ENCODE peak calls at places on chromosomes 13 and 19, in six cellular contexts. E is adrenal gland, N is left ventricle myocardium inferior, W is gastrocnemius medialis, V is PC-9, F is neuronal stem cell. C is an unnamed sample.

GRCh38 chr13:93244141-93244917 is 17.7 kb downstream of the GPC6 start:
- DNase-seq in N (no peak), E (peak; percentile 28), W (no peak), F (no peak), V (peak; percentile 39), C (peak; percentile 20)

GRCh38 chr13:92838786-92839185 is 387.8 kb upstream of the GPC6 start:
- DNase-seq in W (no peak), N (no peak), E (no peak), V (no peak), F (no peak), C (no peak)

GRCh38 chr13:46342538-46342937 is 44.5 kb downstream of the RUBCNL start:
- DNase-seq in V (no peak), F (no peak), W (no peak), E (no peak), N (no peak), C (no peak)

GRCh38 chr19:13526552-13526951 is 20.3 kb upstream of the CACNA1A start:
- DNase-seq in F (no peak), E (no peak), N (no peak), W (no peak), V (no peak), C (no peak)

GRCh38 chr19:12156254-12157058 is at the start of gene ZNF625:
- DNase-seq in N (peak; percentile 91), E (peak; percentile 95), V (peak; percentile 71), F (peak; percentile 86), W (peak; percentile 57), C (peak; percentile 95)

GRCh38 chr13:100098445-100099116 is 9.7 kb downstream of the PCCA start:
- DNase-seq in F (no peak), N (no peak), V (no peak), W (no peak), E (no peak), C (no peak)

GRCh38 chr19:22945560-22945959 is 57.4 kb downstream of the ZNF728 start:
- DNase-seq in E (no peak), V (no peak), F (peak; percentile 5), W (no peak), N (no peak), C (no peak)

GRCh38 chr19:16259385-16260159 is 61.9 kb downstream of the AP1M1 start:
- DNase-seq in F (no peak), V (no peak), W (no peak), E (no peak), N (no peak), C (no peak)

GRCh38 chr19:39409207-39409885 is 2.7 kb downstream of the ZFP36 start:
- DNase-seq in E (peak; percentile 86), F (no peak), N (peak; percentile 95), W (peak; percentile 95), V (peak; percentile 93), C (peak; percentile 95)

GRCh38 chr13:50236898-50237318 is 221.7 kb downstream of the KCNRG start:
- DNase-seq in F (no peak), N (no peak), W (no peak), E (no peak), V (no peak), C (no peak)

GRCh38 chr19:4730740-4731171 is 7.1 kb upstream of the DPP9 start:
- DNase-seq in E (no peak), N (no peak), F (no peak), V (no peak), W (no peak), C (no peak)

GRCh38 chr19:10749435-10750384 is 31.8 kb downstream of the DNM2 start:
- DNase-seq in V (peak; percentile 45), N (no peak), W (no peak), E (no peak), F (no peak), C (peak; percentile 85)

GRCh38 chr19:15161028-15161984 is 39.5 kb downstream of the NOTCH3 start:
- DNase-seq in F (no peak), W (no peak), V (no peak), E (no peak), N (no peak), C (no peak)

GRCh38 chr13:112624602-112625430 is 36.9 kb upstream of the TUBGCP3 start:
- DNase-seq in V (no peak), N (no peak), F (no peak), E (no peak), W (no peak), C (no peak)

GRCh38 chr19:41540041-41540695 is 35.8 kb upstream of the CEACAM21 start:
- DNase-seq in W (no peak), V (no peak), F (no peak), N (no peak), E (no peak), C (no peak)

GRCh38 chr13:83943530-83944279 is 61.4 kb upstream of the SLITRK1 start:
- DNase-seq in V (no peak), F (no peak), E (no peak), W (no peak), N (no peak), C (no peak)

GRCh38 chr13:98098511-98098910 is 44.4 kb upstream of the FARP1 start:
- DNase-seq in N (no peak), E (no peak), V (no peak), F (no peak), W (no peak), C (no peak)

GRCh38 chr19:40803857-40804782 is 5.1 kb downstream of the EGLN2 start:
- DNase-seq in E (no peak), F (no peak), V (no peak), N (peak; percentile 64), W (peak; percentile 48), C (peak; percentile 85)

GRCh38 chr19:49690073-49690655 is 752 bp upstream of the CPT1C start:
- DNase-seq in V (no peak), W (no peak), E (no peak), F (no peak), N (no peak), C (no peak)

GRCh38 chr13:110779046-110779445 is 65.5 kb downstream of the ING1 start:
- DNase-seq in E (no peak), W (no peak), N (no peak), V (no peak), F (no peak), C (no peak)

GRCh38 chr13:21069561-21070004 is 8.2 kb upstream of the LATS2 start:
- DNase-seq in N (peak; percentile 37), V (peak; percentile 95), W (peak; percentile 57), F (no peak), E (peak; percentile 53), C (no peak)

GRCh38 chr13:79936368-79937136 is 404.4 kb downstream of the SPRY2 start:
- DNase-seq in N (no peak), W (no peak), F (no peak), V (peak; percentile 98), E (no peak), C (peak; percentile 39)

GRCh38 chr13:106210327-106210726 is 325.1 kb downstream of the EFNB2 start:
- DNase-seq in N (no peak), E (no peak), W (no peak), F (no peak), V (no peak), C (no peak)

GRCh38 chr13:35768126-35768525 is 291.6 kb upstream of the MAB21L1 start:
- DNase-seq in E (no peak), W (no peak), F (no peak), N (no peak), V (no peak), C (no peak)

GRCh38 chr19:23771348-23771747 is 12.7 kb upstream of the ZNF681 start:
- DNase-seq in N (no peak), F (no peak), V (no peak), E (no peak), W (no peak), C (no peak)

GRCh38 chr13:77356155-77356554 is 29.3 kb upstream of the MYCBP2 start:
- DNase-seq in F (no peak), N (no peak), V (no peak), E (no peak), W (no peak), C (no peak)

GRCh38 chr13:59480398-59480797 is 683.3 kb downstream of the DIAPH3 start:
- DNase-seq in N (no peak), V (no peak), E (no peak), W (no peak), F (no peak), C (no peak)

GRCh38 chr19:46821512-46822359 is 28.9 kb downstream of the AP2S1 start:
- DNase-seq in V (no peak), E (no peak), N (peak; percentile 40), W (no peak), F (no peak), C (no peak)

GRCh38 chr13:51201886-51202285 is 20.3 kb upstream of the FAM124A start:
- DNase-seq in V (no peak), F (no peak), E (no peak), W (no peak), N (no peak), C (no peak)

GRCh38 chr19:6828698-6829633 is 56.5 kb downstream of the VAV1 start:
- DNase-seq in E (no peak), W (no peak), F (no peak), N (no peak), V (peak; percentile 83), C (peak; percentile 11)

DNA sequence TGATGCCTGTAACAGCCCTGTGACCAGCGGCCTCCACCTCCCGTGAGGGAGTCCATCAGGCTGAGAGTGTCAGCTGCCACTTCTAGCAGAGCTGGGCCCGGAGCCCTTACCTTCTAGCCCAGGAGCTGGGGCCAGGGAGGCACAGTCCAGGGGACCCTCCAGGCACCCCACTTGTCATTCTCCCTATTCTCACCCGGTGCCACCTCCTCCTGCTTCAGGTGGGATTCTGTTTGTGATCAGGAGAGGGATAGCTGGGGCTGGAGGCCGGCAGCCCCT is 4.1 kb downstream of the RASA3 start:
- DNase-seq in W (no peak), F (no peak), E (no peak), N (no peak), V (no peak), C (no peak)
- H3K4me1 ChIP-seq in W (peaks cover 70% of the 10 kb centered on the region), F (peaks cover 30% of the 10 kb centered on the region), E (peaks cover 15% of the 10 kb centered on the region), N (peaks cover 65% of the 10 kb centered on the region), V (peaks cover 16% of the 10 kb centered on the region), C (peaks cover 3% of the 10 kb centered on the region)

GRCh38 chr13:64223016-64223415 is 2807.4 kb upstream of the PCDH20 start:
- DNase-seq in V (no peak), E (no peak), N (no peak), F (no peak), W (no peak), C (no peak)
- H3K9me3 ChIP-seq in V (no peaks in the 10 kb centered on the region), E (no peaks in the 10 kb centered on the region), N (peaks cover 38% of the 10 kb centered on the region), F (no peaks in the 10 kb centered on the region), W (no peaks in the 10 kb centered on the region), C (no peaks in the 10 kb centered on the region)

DNA sequence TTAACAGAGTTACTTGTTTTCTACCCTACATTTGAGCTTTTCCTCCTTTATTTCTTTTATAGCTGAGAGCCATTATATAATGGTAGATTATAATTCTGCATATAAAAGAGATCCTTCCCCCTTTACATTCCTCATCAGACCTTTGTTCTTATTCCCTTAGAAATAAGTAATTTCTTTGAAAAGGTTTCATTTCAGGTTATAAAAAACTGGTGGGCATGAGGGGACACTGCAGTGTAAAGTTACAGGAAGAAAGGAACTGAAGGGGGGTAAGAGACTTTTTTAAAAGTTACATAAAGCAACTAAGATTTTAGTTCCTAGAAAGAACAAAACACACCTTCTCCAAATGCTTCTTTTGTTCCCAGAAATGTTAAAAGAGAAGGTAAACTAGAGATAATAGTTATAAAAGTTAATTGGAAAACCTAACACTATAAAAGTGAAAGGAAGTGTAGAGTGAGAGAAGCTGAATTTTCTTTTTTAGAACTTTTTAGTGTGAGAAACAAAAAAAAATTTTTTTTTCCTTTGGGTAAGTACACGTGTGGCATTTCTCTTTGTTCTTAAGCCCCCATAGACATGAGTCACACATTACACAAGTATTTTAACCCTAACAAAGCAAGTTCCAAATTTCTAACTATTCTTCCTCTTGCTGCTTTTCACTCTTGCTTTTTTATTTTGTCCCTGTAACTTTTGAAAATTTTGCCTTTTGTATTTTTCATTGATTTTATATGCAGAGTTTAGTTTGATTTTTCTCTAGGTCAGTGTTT is 106.4 kb upstream of the MLNR start:
- DNase-seq in W (no peak), F (no peak), N (no peak), V (peak; percentile 35), E (no peak), C (no peak)
- H3K4me1 ChIP-seq in W (peaks cover 37% of the 10 kb centered on the region), F (no peaks in the 10 kb centered on the region), N (peaks cover 43% of the 10 kb centered on the region), V (peaks cover 32% of the 10 kb centered on the region), E (peaks cover 21% of the 10 kb centered on the region), C (peaks cover 33% of the 10 kb centered on the region)

GRCh38 chr19:54704928-54705327 is 19.3 kb upstream of the KIR3DL3 start:
- DNase-seq in E (no peak), V (peak; percentile 32), F (no peak), N (no peak), W (no peak), C (no peak)
- H3K9me3 ChIP-seq in E (no peaks in the 10 kb centered on the region), V (no peaks in the 10 kb centered on the region), F (peaks cover 58% of the 10 kb centered on the region), N (no peaks in the 10 kb centered on the region), W (no peaks in the 10 kb centered on the region), C (no peaks in the 10 kb centered on the region)